ENCODE peak calls at places on chromosomes 11 and 22, in ten cellular contexts. One of them, this sample, is unnamed.

GRCh38 chr22:42902875-42903510 is 45.9 kb upstream of the ARFGAP3 start:
- DNase-seq in small intestine: no peak
- DNase-seq in uterus: peak; percentile 31
- DNase-seq in CD8-positive, alpha-beta memory T cell: no peak
- DNase-seq in heart left ventricle: no peak
- DNase-seq in esophagus muscularis mucosa: no peak
- DNase-seq in GM23338: peak; percentile 50
- DNase-seq in cardiac muscle cell: peak; percentile 41
- DNase-seq in tibial nerve: no peak
- DNase-seq in neural progenitor cell: peak; percentile 68
- DNase-seq in this sample: no peak

GRCh38 chr11:129374081-129374992 is 1.3 kb upstream of the BARX2 start:
- DNase-seq in uterus: no peak
- DNase-seq in GM23338: peak; percentile 54
- DNase-seq in neural progenitor cell: peak; percentile 58
- DNase-seq in esophagus muscularis mucosa: no peak
- DNase-seq in cardiac muscle cell: peak; percentile 33
- DNase-seq in CD8-positive, alpha-beta memory T cell: no peak
- DNase-seq in tibial nerve: no peak
- DNase-seq in small intestine: peak; percentile 51
- DNase-seq in heart left ventricle: no peak
- DNase-seq in this sample: no peak

GRCh38 chr11:56917708-56918450 is 70.8 kb upstream of the OR5AK2 start:
- DNase-seq in heart left ventricle: no peak
- DNase-seq in cardiac muscle cell: no peak
- DNase-seq in esophagus muscularis mucosa: peak; percentile 47
- DNase-seq in neural progenitor cell: no peak
- DNase-seq in uterus: no peak
- DNase-seq in tibial nerve: no peak
- DNase-seq in CD8-positive, alpha-beta memory T cell: no peak
- DNase-seq in GM23338: no peak
- DNase-seq in small intestine: no peak
- DNase-seq in this sample: no peak

GRCh38 chr22:42399315-42400271 is 32.6 kb downstream of the NFAM1 start:
- DNase-seq in CD8-positive, alpha-beta memory T cell: no peak
- DNase-seq in cardiac muscle cell: peak; percentile 92
- DNase-seq in uterus: no peak
- DNase-seq in small intestine: peak; percentile 27
- DNase-seq in GM23338: peak; percentile 54
- DNase-seq in heart left ventricle: peak; percentile 53
- DNase-seq in tibial nerve: peak; percentile 17
- DNase-seq in esophagus muscularis mucosa: no peak
- DNase-seq in neural progenitor cell: peak; percentile 86
- DNase-seq in this sample: peak; percentile 27

GRCh38 chr22:34950480-34950879 is 115.5 kb upstream of the ISX start:
- DNase-seq in heart left ventricle: no peak
- DNase-seq in CD8-positive, alpha-beta memory T cell: no peak
- DNase-seq in neural progenitor cell: peak; percentile 21
- DNase-seq in tibial nerve: no peak
- DNase-seq in cardiac muscle cell: peak; percentile 67
- DNase-seq in uterus: no peak
- DNase-seq in small intestine: no peak
- DNase-seq in esophagus muscularis mucosa: no peak
- DNase-seq in GM23338: peak; percentile 64
- DNase-seq in this sample: no peak

GRCh38 chr22:23105919-23106853 is 35.6 kb downstream of the RSPH14 start:
- DNase-seq in tibial nerve: no peak
- DNase-seq in small intestine: no peak
- DNase-seq in uterus: no peak
- DNase-seq in heart left ventricle: no peak
- DNase-seq in cardiac muscle cell: no peak
- DNase-seq in esophagus muscularis mucosa: no peak
- DNase-seq in neural progenitor cell: no peak
- DNase-seq in CD8-positive, alpha-beta memory T cell: no peak
- DNase-seq in GM23338: no peak
- DNase-seq in this sample: no peak

GRCh38 chr11:126989942-126990715 is 10.4 kb downstream of the KIRREL3 start:
- DNase-seq in neural progenitor cell: peak; percentile 91
- DNase-seq in uterus: peak; percentile 43
- DNase-seq in small intestine: peak; percentile 37
- DNase-seq in heart left ventricle: peak; percentile 70
- DNase-seq in cardiac muscle cell: peak; percentile 85
- DNase-seq in esophagus muscularis mucosa: no peak
- DNase-seq in CD8-positive, alpha-beta memory T cell: peak; percentile 29
- DNase-seq in GM23338: peak; percentile 92
- DNase-seq in tibial nerve: peak; percentile 65
- DNase-seq in this sample: peak; percentile 62

GRCh38 chr11:70076461-70076931 is 1.6 kb upstream of the ANO1 start:
- DNase-seq in heart left ventricle: no peak
- DNase-seq in GM23338: no peak
- DNase-seq in cardiac muscle cell: no peak
- DNase-seq in CD8-positive, alpha-beta memory T cell: no peak
- DNase-seq in small intestine: no peak
- DNase-seq in tibial nerve: no peak
- DNase-seq in esophagus muscularis mucosa: no peak
- DNase-seq in uterus: no peak
- DNase-seq in neural progenitor cell: no peak
- DNase-seq in this sample: no peak

GRCh38 chr22:49776053-49776511 is 51.6 kb downstream of the BRD1 start:
- DNase-seq in GM23338: no peak
- DNase-seq in esophagus muscularis mucosa: no peak
- DNase-seq in small intestine: no peak
- DNase-seq in cardiac muscle cell: no peak
- DNase-seq in heart left ventricle: no peak
- DNase-seq in tibial nerve: no peak
- DNase-seq in CD8-positive, alpha-beta memory T cell: no peak
- DNase-seq in uterus: no peak
- DNase-seq in neural progenitor cell: no peak
- DNase-seq in this sample: no peak

GRCh38 chr22:49779226-49779625 is 48.4 kb downstream of the BRD1 start:
- DNase-seq in uterus: no peak
- DNase-seq in neural progenitor cell: no peak
- DNase-seq in small intestine: no peak
- DNase-seq in CD8-positive, alpha-beta memory T cell: no peak
- DNase-seq in heart left ventricle: peak; percentile 24
- DNase-seq in esophagus muscularis mucosa: no peak
- DNase-seq in tibial nerve: no peak
- DNase-seq in cardiac muscle cell: peak; percentile 18
- DNase-seq in GM23338: no peak
- DNase-seq in this sample: peak; percentile 8

GRCh38 chr22:49776891-49777290 is 50.8 kb downstream of the BRD1 start:
- DNase-seq in small intestine: no peak
- DNase-seq in CD8-positive, alpha-beta memory T cell: no peak
- DNase-seq in GM23338: no peak
- DNase-seq in heart left ventricle: no peak
- DNase-seq in neural progenitor cell: no peak
- DNase-seq in cardiac muscle cell: no peak
- DNase-seq in tibial nerve: no peak
- DNase-seq in esophagus muscularis mucosa: no peak
- DNase-seq in uterus: no peak
- DNase-seq in this sample: no peak

GRCh38 chr22:49779853-49780271 is 47.8 kb downstream of the BRD1 start:
- DNase-seq in small intestine: no peak
- DNase-seq in cardiac muscle cell: no peak
- DNase-seq in neural progenitor cell: no peak
- DNase-seq in GM23338: no peak
- DNase-seq in esophagus muscularis mucosa: no peak
- DNase-seq in CD8-positive, alpha-beta memory T cell: no peak
- DNase-seq in uterus: no peak
- DNase-seq in tibial nerve: no peak
- DNase-seq in heart left ventricle: peak; percentile 37
- DNase-seq in this sample: peak; percentile 23

GRCh38 chr22:49777569-49778250 is 50.0 kb downstream of the BRD1 start:
- DNase-seq in esophagus muscularis mucosa: no peak
- DNase-seq in heart left ventricle: peak; percentile 23
- DNase-seq in cardiac muscle cell: no peak
- DNase-seq in tibial nerve: no peak
- DNase-seq in GM23338: no peak
- DNase-seq in uterus: no peak
- DNase-seq in small intestine: no peak
- DNase-seq in CD8-positive, alpha-beta memory T cell: no peak
- DNase-seq in neural progenitor cell: no peak
- DNase-seq in this sample: peak; percentile 10
- H3K4me1 ChIP-seq in esophagus muscularis mucosa: peaks cover 33% of the 10 kb centered on the region
- H3K4me1 ChIP-seq in heart left ventricle: peaks cover 19% of the 10 kb centered on the region
- H3K4me1 ChIP-seq in cardiac muscle cell: peaks cover 7% of the 10 kb centered on the region
- H3K4me1 ChIP-seq in tibial nerve: no peaks in the 10 kb centered on the region
- H3K4me1 ChIP-seq in GM23338: no peaks in the 10 kb centered on the region
- H3K4me1 ChIP-seq in uterus: peaks cover 5% of the 10 kb centered on the region
- H3K4me1 ChIP-seq in small intestine: no peaks in the 10 kb centered on the region
- H3K4me1 ChIP-seq in CD8-positive, alpha-beta memory T cell: no peaks in the 10 kb centered on the region
- H3K4me1 ChIP-seq in neural progenitor cell: no peaks in the 10 kb centered on the region
- H3K4me1 ChIP-seq in this sample: peaks cover 31% of the 10 kb centered on the region

DNA sequence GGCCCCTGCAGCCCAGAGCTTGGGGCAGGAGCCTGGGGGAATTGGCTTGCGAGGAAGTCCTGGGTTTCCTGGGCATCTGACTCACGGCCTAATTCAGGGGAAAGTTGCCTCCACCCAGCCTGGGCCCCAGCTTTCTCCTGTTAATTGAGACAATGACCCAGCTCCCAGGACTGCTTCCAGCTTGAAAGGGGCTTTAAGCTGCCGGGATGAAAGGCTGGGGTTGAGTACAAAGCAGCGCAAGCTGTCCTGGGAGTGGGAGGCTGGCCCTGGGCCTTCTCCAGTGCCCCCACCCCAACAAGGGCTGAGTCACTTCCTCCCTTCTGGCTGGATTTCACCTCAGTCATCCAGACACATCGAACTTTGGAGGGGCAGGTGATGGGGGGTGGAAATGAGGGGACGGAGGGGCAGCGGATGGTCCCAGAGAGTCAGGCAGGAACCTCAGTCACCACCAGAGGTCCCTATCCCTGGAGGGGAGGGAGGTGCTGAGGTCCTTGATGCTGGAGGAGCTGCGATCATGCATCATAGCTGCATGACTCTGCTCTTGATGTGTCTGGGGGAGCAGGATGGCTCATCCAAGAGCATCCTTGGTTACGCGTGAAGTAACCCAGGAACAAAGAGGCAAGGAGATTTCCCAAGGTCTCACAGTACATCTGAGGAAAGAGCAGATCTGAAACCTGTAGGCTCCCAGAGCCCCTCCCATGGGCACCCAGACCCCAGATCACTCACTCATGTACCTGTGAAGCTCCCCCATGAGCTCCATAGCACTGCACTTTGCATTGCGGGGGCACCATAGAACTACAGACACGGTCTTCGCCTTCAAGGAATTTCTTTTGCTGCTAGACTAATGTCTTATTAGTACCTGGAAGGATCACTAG is 30.0 kb upstream of the OAF start:
- DNase-seq in heart left ventricle: peak; percentile 62
- DNase-seq in CD8-positive, alpha-beta memory T cell: no peak
- DNase-seq in small intestine: no peak
- DNase-seq in tibial nerve: peak; percentile 4
- DNase-seq in esophagus muscularis mucosa: peak; percentile 90
- DNase-seq in GM23338: peak; percentile 53
- DNase-seq in uterus: peak; percentile 57
- DNase-seq in neural progenitor cell: peak; percentile 86
- DNase-seq in cardiac muscle cell: no peak
- DNase-seq in this sample: no peak
- H3K27ac ChIP-seq in heart left ventricle: peak overlapping the region; percentile 13
- H3K27ac ChIP-seq in CD8-positive, alpha-beta memory T cell: no peak overlapping the region
- H3K27ac ChIP-seq in small intestine: peak overlapping the region; percentile 24
- H3K27ac ChIP-seq in tibial nerve: no peak overlapping the region
- H3K27ac ChIP-seq in esophagus muscularis mucosa: peak overlapping the region; percentile 23
- H3K27ac ChIP-seq in GM23338: no peak overlapping the region
- H3K27ac ChIP-seq in uterus: peak overlapping the region; percentile 85
- H3K27ac ChIP-seq in neural progenitor cell: no peak overlapping the region
- H3K27ac ChIP-seq in cardiac muscle cell: no peak overlapping the region
- H3K27ac ChIP-seq in this sample: peak overlapping the region; percentile 91

GRCh38 chr11:120473486-120473885 is 38.1 kb upstream of the GRIK4 start:
- DNase-seq in CD8-positive, alpha-beta memory T cell: no peak
- DNase-seq in tibial nerve: no peak
- DNase-seq in heart left ventricle: no peak
- DNase-seq in esophagus muscularis mucosa: no peak
- DNase-seq in small intestine: no peak
- DNase-seq in neural progenitor cell: no peak
- DNase-seq in cardiac muscle cell: no peak
- DNase-seq in GM23338: no peak
- DNase-seq in uterus: no peak
- DNase-seq in this sample: no peak

GRCh38 chr11:120471131-120471530 is 40.4 kb upstream of the GRIK4 start:
- DNase-seq in CD8-positive, alpha-beta memory T cell: no peak
- DNase-seq in uterus: no peak
- DNase-seq in neural progenitor cell: no peak
- DNase-seq in heart left ventricle: no peak
- DNase-seq in GM23338: no peak
- DNase-seq in esophagus muscularis mucosa: no peak
- DNase-seq in cardiac muscle cell: no peak
- DNase-seq in tibial nerve: no peak
- DNase-seq in small intestine: no peak
- DNase-seq in this sample: no peak

GRCh38 chr11:120465921-120466534 is 45.5 kb upstream of the GRIK4 start:
- DNase-seq in CD8-positive, alpha-beta memory T cell: no peak
- DNase-seq in uterus: no peak
- DNase-seq in heart left ventricle: no peak
- DNase-seq in tibial nerve: no peak
- DNase-seq in neural progenitor cell: no peak
- DNase-seq in small intestine: no peak
- DNase-seq in esophagus muscularis mucosa: no peak
- DNase-seq in GM23338: no peak
- DNase-seq in cardiac muscle cell: no peak
- DNase-seq in this sample: no peak

GRCh38 chr11:120462825-120463224 is 48.7 kb upstream of the GRIK4 start:
- DNase-seq in tibial nerve: no peak
- DNase-seq in uterus: no peak
- DNase-seq in GM23338: no peak
- DNase-seq in esophagus muscularis mucosa: no peak
- DNase-seq in heart left ventricle: no peak
- DNase-seq in small intestine: no peak
- DNase-seq in neural progenitor cell: no peak
- DNase-seq in cardiac muscle cell: no peak
- DNase-seq in CD8-positive, alpha-beta memory T cell: no peak
- DNase-seq in this sample: no peak

DNA sequence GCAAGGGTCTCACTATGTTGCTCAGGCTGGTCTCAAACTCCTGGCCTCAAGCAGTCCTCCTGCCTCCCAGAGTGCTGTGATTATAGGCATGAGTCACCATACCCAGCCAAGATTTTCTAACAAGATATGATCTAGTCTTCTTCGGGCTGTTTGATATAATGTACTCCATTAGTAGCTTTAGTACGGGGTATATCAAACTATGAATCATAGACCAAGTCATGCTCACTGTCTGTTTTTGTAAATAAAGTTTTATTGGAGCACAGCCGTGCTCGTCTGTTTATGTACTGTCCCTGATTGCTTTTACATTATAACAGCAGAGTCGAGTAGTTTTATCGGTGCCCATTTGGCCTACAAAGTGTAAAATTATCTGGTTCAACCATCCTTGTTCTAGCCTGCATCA is 43.9 kb upstream of the GRIK4 start:
- DNase-seq in uterus: no peak
- DNase-seq in CD8-positive, alpha-beta memory T cell: no peak
- DNase-seq in tibial nerve: no peak
- DNase-seq in esophagus muscularis mucosa: no peak
- DNase-seq in neural progenitor cell: no peak
- DNase-seq in cardiac muscle cell: no peak
- DNase-seq in heart left ventricle: no peak
- DNase-seq in GM23338: no peak
- DNase-seq in small intestine: peak; percentile 2
- DNase-seq in this sample: no peak
- H3K36me3 ChIP-seq in uterus: no peaks in the 10 kb centered on the region
- H3K36me3 ChIP-seq in CD8-positive, alpha-beta memory T cell: no peaks in the 10 kb centered on the region
- H3K36me3 ChIP-seq in tibial nerve: peaks cover 98% of the 10 kb centered on the region
- H3K36me3 ChIP-seq in esophagus muscularis mucosa: peaks cover 93% of the 10 kb centered on the region
- H3K36me3 ChIP-seq in neural progenitor cell: peaks cover 10% of the 10 kb centered on the region
- H3K36me3 ChIP-seq in cardiac muscle cell: peaks cover 72% of the 10 kb centered on the region
- H3K36me3 ChIP-seq in heart left ventricle: peaks cover 2% of the 10 kb centered on the region
- H3K36me3 ChIP-seq in GM23338: peaks cover 3% of the 10 kb centered on the region
- H3K36me3 ChIP-seq in small intestine: peaks cover 21% of the 10 kb centered on the region
- H3K36me3 ChIP-seq in this sample: peaks cover 99% of the 10 kb centered on the region

GRCh38 chr11:116790167-116791001 is 1.3 kb downstream of the APOA5 start:
- DNase-seq in GM23338: no peak
- DNase-seq in esophagus muscularis mucosa: no peak
- DNase-seq in CD8-positive, alpha-beta memory T cell: no peak
- DNase-seq in tibial nerve: no peak
- DNase-seq in uterus: peak; percentile 16
- DNase-seq in cardiac muscle cell: no peak
- DNase-seq in small intestine: no peak
- DNase-seq in neural progenitor cell: no peak
- DNase-seq in heart left ventricle: no peak
- DNase-seq in this sample: no peak
- H3K4me1 ChIP-seq in GM23338: peaks cover 10% of the 10 kb centered on the region
- H3K4me1 ChIP-seq in esophagus muscularis mucosa: peaks cover 38% of the 10 kb centered on the region
- H3K4me1 ChIP-seq in CD8-positive, alpha-beta memory T cell: peaks cover 29% of the 10 kb centered on the region
- H3K4me1 ChIP-seq in tibial nerve: peaks cover 18% of the 10 kb centered on the region
- H3K4me1 ChIP-seq in uterus: peaks cover 7% of the 10 kb centered on the region
- H3K4me1 ChIP-seq in cardiac muscle cell: peaks cover 3% of the 10 kb centered on the region
- H3K4me1 ChIP-seq in small intestine: peaks cover 8% of the 10 kb centered on the region
- H3K4me1 ChIP-seq in neural progenitor cell: peaks cover 5% of the 10 kb centered on the region
- H3K4me1 ChIP-seq in heart left ventricle: peaks cover 26% of the 10 kb centered on the region
- H3K4me1 ChIP-seq in this sample: peaks cover 33% of the 10 kb centered on the region